ENCODE peak calls at places on chromosomes 4 and X, in ten cellular contexts. M, F, T, C, E, G, D, U, N and Q are unnamed samples.
A peak's percentile ranks its signal among the peaks of the same experiment; 100 is the strongest.

GRCh38 chr4:184983660-184984356 is 34.5 kb upstream of the HELT start:
- DNase-seq in F (peak; percentile 40), T (peak; percentile 46), U (peak; percentile 42), C (peak; percentile 91), G (peak; percentile 42), N (peak; percentile 72), M (peak; percentile 6), D (peak; percentile 63), E (peak; percentile 74), Q (no peak)

GRCh38 chr4:59748433-59748832 is 1451.7 kb upstream of the ADGRL3 start:
- DNase-seq in N (no peak), E (no peak), G (no peak), F (no peak), U (no peak), M (no peak), T (no peak), C (no peak), D (no peak), Q (no peak)

GRCh38 chrX:119410027-119410819 is 11.1 kb downstream of the SLC25A43 start:
- DNase-seq in T (peak; percentile 90), G (peak; percentile 75), M (peak; percentile 3), D (no peak), C (no peak), U (peak; percentile 57), N (peak; percentile 36), E (no peak), F (peak; percentile 62), Q (peak; percentile 88)

GRCh38 chrX:20240201-20240600 is 26.5 kb downstream of the RPS6KA3 start:
- DNase-seq in C (no peak), T (no peak), F (no peak), G (no peak), N (no peak), D (no peak), U (no peak), M (no peak), E (no peak), Q (no peak)

GRCh38 chr4:22187203-22187835 is 238.7 kb upstream of the KCNIP4 start:
- DNase-seq in N (no peak), C (no peak), U (no peak), G (no peak), T (no peak), M (no peak), D (no peak), E (no peak), F (no peak), Q (no peak)

GRCh38 chr4:147480891-147481576 is at the start of gene EDNRA:
- DNase-seq in E (no peak), U (no peak), N (peak; percentile 30), M (no peak), D (peak; percentile 23), G (no peak), T (peak; percentile 8), C (peak; percentile 89), F (peak; percentile 48), Q (no peak)

GRCh38 chr4:19857405-19857804 is 394.3 kb upstream of the SLIT2 start:
- DNase-seq in T (no peak), U (no peak), C (no peak), N (no peak), E (no peak), D (no peak), F (no peak), M (no peak), G (no peak), Q (no peak)

GRCh38 chr4:153257151-153257620 is 52.9 kb downstream of the TRIM2 start:
- DNase-seq in N (peak; percentile 34), E (no peak), D (peak; percentile 31), C (no peak), M (no peak), G (no peak), T (no peak), F (peak; percentile 51), U (no peak), Q (no peak)

GRCh38 chrX:150416469-150416868 is 53.4 kb downstream of the MAMLD1 start:
- DNase-seq in C (no peak), T (no peak), E (no peak), G (no peak), F (no peak), M (no peak), N (no peak), D (no peak), U (no peak), Q (no peak)

GRCh38 chr4:105147226-105148151 is 813 bp downstream of the TET2 start:
- DNase-seq in D (peak; percentile 40), C (peak; percentile 24), F (no peak), U (peak; percentile 24), T (peak; percentile 24), M (peak; percentile 8), E (peak; percentile 65), G (peak; percentile 45), N (peak; percentile 25), Q (no peak)

GRCh38 chrX:129493643-129494042 is 29.6 kb downstream of the SMARCA1 start:
- DNase-seq in F (no peak), M (no peak), C (no peak), D (no peak), U (no peak), T (no peak), G (no peak), N (no peak), E (no peak), Q (no peak)

GRCh38 chr4:150773729-150774449 is 191.9 kb downstream of the MAB21L2 start:
- DNase-seq in F (no peak), D (no peak), U (no peak), E (no peak), N (no peak), M (no peak), G (no peak), T (no peak), C (no peak), Q (no peak)

GRCh38 chr4:22338806-22339205 is 177.1 kb downstream of the ADGRA3 start:
- DNase-seq in T (no peak), M (no peak), U (no peak), C (no peak), D (no peak), N (peak; percentile 47), G (peak; percentile 38), E (no peak), F (no peak), Q (no peak)

GRCh38 chrX:40945366-40945713 is 139.9 kb upstream of the USP9X start:
- DNase-seq in D (peak; percentile 48), E (peak; percentile 30), U (no peak), T (peak; percentile 77), G (peak; percentile 31), M (peak; percentile 72), C (no peak), F (peak; percentile 62), N (no peak), Q (no peak)

GRCh38 chr4:5266991-5267390 is 215.7 kb downstream of the STK32B start:
- DNase-seq in C (no peak), M (no peak), F (no peak), D (no peak), E (no peak), N (no peak), G (no peak), U (no peak), T (no peak), Q (no peak)

GRCh38 chrX:129823115-129823514 is 20.6 kb downstream of the ZDHHC9 start:
- DNase-seq in T (peak; percentile 58), D (peak; percentile 51), E (peak; percentile 70), N (peak; percentile 19), C (no peak), G (peak; percentile 22), M (no peak), U (no peak), F (peak; percentile 32), Q (no peak)

GRCh38 chr4:109315818-109316217 is 13.4 kb upstream of the COL25A1 start:
- DNase-seq in T (no peak), U (no peak), F (no peak), E (no peak), M (no peak), G (no peak), N (no peak), D (no peak), C (no peak), Q (no peak)
- TF ChIP-seq CTCF in T (no peak), U (no peak), F (no peak), E (no peak), M (no peak), G (no peak), N (no peak), D (no peak), C (no peak), Q (no peak)

DNA sequence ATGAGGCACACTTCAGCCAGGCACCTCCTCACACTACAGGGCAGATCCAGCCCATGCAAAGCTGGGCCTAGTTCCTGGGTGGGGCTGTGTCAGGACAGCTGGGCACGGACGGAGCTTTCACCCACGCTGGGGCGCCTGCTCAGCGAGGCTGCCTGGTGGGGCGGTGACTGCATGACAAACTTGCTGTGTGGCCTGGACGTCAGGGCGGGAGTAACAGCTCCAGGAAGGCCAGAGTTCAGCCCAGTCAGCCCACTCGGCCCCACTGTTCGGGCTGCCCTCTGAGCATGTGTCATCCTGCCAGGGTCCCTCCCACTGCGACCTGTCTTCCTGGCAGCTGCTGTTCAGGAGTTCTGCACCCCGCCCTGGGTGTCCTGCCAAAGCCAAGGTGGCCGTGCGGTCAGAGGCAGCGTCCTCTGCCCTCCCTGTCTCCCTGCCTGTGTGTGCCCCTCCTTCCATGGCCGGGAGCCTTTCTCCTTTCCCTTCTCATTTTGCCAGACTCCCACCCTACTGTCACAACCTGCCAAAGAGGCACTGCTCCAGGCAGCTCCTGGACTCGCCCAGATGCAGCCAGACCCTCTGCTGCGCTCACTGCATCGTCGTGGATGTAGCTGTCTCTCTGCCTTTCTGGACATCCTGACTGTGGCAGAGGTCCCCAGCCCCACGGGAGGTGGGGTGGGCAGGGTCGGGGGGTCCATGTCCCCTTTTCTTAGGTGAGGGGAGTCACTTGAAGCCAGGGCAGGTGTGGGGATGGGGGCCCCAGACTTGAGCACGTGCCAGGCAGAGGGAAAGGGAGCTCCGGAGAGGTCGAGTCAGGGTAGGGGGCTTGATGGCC is 33.0 kb upstream of the KIAA0232 start:
- DNase-seq in G (peak; percentile 63), T (peak; percentile 82), N (peak; percentile 80), U (peak; percentile 91), F (peak; percentile 61), M (peak; percentile 33), D (peak; percentile 47), E (no peak), C (peak; percentile 88), Q (peak; percentile 57)
- TF ChIP-seq POLR2A in G (peak; percentile 36), T (peak; percentile 14), N (no peak), U (no peak), F (no peak), M (no peak), D (no peak), E (no peak), C (no peak), Q (no peak)

DNA sequence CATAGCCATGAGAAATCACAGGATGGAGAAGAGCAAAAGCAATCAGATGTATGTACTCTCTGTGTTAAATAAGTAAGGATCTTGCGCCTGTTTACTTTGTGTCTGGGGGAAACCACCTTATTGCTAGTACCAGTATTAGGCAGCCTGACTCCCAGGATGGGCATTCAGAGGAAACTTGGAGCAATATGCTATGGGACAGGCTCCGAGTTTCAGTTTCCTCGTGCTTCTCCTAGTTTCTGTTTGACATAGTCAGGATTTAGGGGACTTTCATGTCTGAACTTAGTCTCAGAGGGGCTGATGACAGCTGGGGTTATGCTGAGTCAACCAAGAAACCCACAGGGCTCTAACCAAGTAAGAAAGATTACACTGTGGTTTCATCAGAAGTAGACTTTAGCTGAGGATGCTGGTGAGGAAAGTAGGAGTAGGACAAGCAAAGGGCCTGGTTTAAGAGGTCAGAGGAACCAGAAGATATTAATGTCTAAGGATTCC is 13.5 kb downstream of the NSUN7 start:
- DNase-seq in M (no peak), G (no peak), C (no peak), T (no peak), N (no peak), E (peak; percentile 76), D (no peak), U (no peak), F (no peak), Q (no peak)
- H3K4me3 ChIP-seq in M (no peak overlapping the region), G (no peak overlapping the region), C (no peak overlapping the region), T (no peak overlapping the region), N (no peak overlapping the region), E (no peak overlapping the region), D (no peak overlapping the region), U (no peak overlapping the region), F (no peak overlapping the region), Q (no peak overlapping the region)

GRCh38 chr4:26055855-26056254 is 141.8 kb downstream of the SMIM20 start:
- DNase-seq in G (no peak), U (no peak), M (no peak), N (no peak), F (no peak), D (no peak), E (peak; percentile 32), T (no peak), C (no peak), Q (peak; percentile 53)
- TF ChIP-seq CTCF in G (no peak), U (no peak), M (no peak), N (no peak), F (no peak), D (no peak), E (peak; percentile 56), T (no peak), C (no peak), Q (no peak)